ENCODE peak calls at places on chromosomes 16 and 17, in seven cellular contexts. O, D, N, H, V, W and L are unnamed samples. For H3K27me3, the result is how much of the 10 kb centered on the place peaks cover.

GRCh38 chr16:4693296-4693955 is at the start of gene NUDT16L1:
- DNase-seq in O (peak), V (peak), D (peak), H (peak), N (peak), W (peak), L (peak)

GRCh38 chr16:50136399-50136798 is 16.7 kb upstream of the TENT4B start:
- DNase-seq in H (no peak), W (no peak), V (no peak), O (no peak), N (no peak), D (no peak), L (no peak)

GRCh38 chr17:31740611-31741082 is 118.4 kb downstream of the COPRS start:
- DNase-seq in D (no peak), W (no peak), H (no peak), N (peak), O (no peak), V (no peak), L (no peak)

GRCh38 chr17:48641541-48642058 is 15.4 kb upstream of the HOXB9 start:
- DNase-seq in D (no peak), W (no peak), H (no peak), N (no peak), O (no peak), V (no peak), L (no peak)

GRCh38 chr16:31456988-31457360 is 2.3 kb upstream of the ARMC5 start:
- DNase-seq in D (no peak), O (no peak), N (no peak), W (no peak), H (no peak), V (no peak), L (no peak)

GRCh38 chr17:82094931-82095776 is 2.9 kb downstream of the FASN start:
- DNase-seq in O (peak), V (no peak), H (no peak), D (no peak), W (no peak), N (no peak), L (no peak)

GRCh38 chr17:14138649-14139048 is 69.3 kb downstream of the COX10 start:
- DNase-seq in W (no peak), V (no peak), D (no peak), O (no peak), H (no peak), N (no peak), L (no peak)

GRCh38 chr17:27793168-27793905 is 7.0 kb downstream of the NOS2 start:
- DNase-seq in H (no peak), D (no peak), W (peak), O (peak), V (no peak), N (no peak), L (no peak)

GRCh38 chr17:14525551-14526455 is 224.9 kb downstream of the HS3ST3B1 start:
- DNase-seq in N (no peak), V (no peak), W (no peak), H (no peak), O (no peak), D (no peak), L (no peak)

GRCh38 chr16:89522287-89522686 is 14.1 kb downstream of the SPG7 start:
- DNase-seq in V (no peak), O (no peak), W (no peak), D (no peak), H (no peak), N (no peak), L (no peak)

GRCh38 chr17:43092891-43093290 is 32.3 kb downstream of the BRCA1 start:
- DNase-seq in D (no peak), H (no peak), V (no peak), W (no peak), O (no peak), N (no peak), L (no peak)

DNA sequence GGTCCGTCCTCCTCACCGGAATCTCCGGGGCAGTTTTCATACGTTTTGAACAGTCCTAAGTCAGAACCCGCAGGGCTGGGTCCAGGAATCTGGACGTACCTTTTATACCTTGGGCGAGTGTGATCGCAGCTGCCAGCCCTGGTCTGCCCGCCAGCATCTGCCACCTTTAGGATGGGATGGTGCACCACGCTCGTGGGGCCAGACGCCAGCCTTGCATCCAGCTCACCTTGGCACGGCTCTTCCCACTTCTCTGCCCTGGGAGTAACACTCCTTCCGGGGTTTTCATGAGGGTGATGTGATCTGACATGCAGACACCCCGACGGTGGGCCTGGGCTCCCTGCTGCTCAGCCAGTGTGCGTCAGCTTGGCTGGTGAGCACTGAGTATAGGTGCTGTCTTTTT is 66.6 kb upstream of the ZNF469 start:
- DNase-seq in W (no peak), V (no peak), N (no peak), O (no peak), H (no peak), D (no peak), L (no peak)
- TF ChIP-seq CTCF in W (no peak), V (no peak), N (no peak), O (no peak), H (no peak), D (no peak), L (no peak)

GRCh38 chr16:84295203-84295850 is 649 bp downstream of the WFDC1 start:
- DNase-seq in H (no peak), O (no peak), V (no peak), D (no peak), W (no peak), N (no peak), L (no peak)
- H3K4me3 ChIP-seq in H (no peak), O (peak), V (peak), D (peak), W (peak), N (no peak), L (no peak)

DNA sequence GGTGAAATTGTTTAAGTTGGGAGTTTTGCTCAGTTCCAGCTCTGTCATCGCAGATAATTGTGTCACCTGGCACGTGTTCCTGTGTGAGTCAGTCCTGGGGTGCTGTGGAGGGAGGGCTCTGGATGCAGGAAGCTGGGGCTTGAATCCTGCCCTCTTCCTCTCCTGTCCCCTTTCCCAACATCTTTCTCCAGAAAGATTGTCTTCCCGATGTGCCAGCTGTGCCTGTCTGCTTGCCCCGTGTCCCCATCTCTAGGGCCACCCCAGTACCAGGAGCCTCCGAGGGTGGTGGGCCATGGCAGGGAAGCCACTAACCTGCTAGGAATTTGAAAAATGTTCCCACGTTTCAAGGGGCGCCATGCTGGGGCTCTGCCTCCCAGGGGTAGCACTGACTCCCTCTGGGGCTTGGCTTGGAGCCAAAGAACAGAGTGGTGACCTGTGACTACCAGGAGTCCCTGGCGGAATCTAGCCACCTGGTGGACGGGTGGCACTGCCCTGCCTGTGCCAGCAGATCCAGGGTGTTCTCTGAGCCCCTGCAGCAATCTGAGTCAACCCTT is 198.1 kb downstream of the ENGASE start:
- DNase-seq in V (no peak), D (peak), N (no peak), O (no peak), W (no peak), H (no peak), L (no peak)
- H3K27me3 ChIP-seq in V (under half), D (under half), N (under half), O (half or more), W (under half), H (under half), L (under half)

DNA sequence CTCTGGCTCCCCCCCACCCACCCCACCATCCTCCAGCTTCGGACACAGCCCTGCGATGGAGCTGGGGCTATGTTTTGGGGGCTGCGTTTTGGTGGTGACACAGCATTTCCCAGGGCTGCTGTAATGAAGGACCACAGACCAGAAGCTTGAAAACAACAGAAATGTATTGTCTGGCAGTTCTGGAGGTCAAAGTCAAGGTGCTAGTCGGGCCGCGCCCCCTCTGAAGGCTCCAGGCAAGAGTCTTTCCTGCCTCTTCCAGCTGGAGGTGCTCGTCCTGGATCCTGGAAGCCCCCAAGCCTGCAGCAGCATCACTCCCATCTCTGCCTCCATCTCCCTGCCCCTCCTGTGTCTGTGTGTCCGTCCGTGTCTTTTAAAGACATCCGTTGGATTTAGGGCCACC is 50.8 kb downstream of the TBC1D16 start:
- DNase-seq in O (no peak), V (no peak), D (no peak), N (no peak), W (no peak), H (no peak), L (no peak)
- TF ChIP-seq CTCF in O (no peak), V (no peak), D (no peak), N (no peak), W (no peak), H (no peak), L (no peak)

GRCh38 chr17:40937384-40937819 is at the start of gene KRT23:
- DNase-seq in N (no peak), D (no peak), W (no peak), O (no peak), H (no peak), V (no peak), L (no peak)
- H3K4me3 ChIP-seq in N (no peak), D (no peak), W (no peak), O (no peak), H (no peak), V (no peak), L (no peak)

GRCh38 chr16:74769791-74770190 is 4.8 kb downstream of the FA2H start:
- DNase-seq in D (no peak), N (no peak), W (no peak), H (no peak), V (no peak), O (no peak), L (no peak)
- H3K27me3 ChIP-seq in D (under half), N (under half), W (under half), H (under half), V (under half), O (half or more), L (under half)

DNA sequence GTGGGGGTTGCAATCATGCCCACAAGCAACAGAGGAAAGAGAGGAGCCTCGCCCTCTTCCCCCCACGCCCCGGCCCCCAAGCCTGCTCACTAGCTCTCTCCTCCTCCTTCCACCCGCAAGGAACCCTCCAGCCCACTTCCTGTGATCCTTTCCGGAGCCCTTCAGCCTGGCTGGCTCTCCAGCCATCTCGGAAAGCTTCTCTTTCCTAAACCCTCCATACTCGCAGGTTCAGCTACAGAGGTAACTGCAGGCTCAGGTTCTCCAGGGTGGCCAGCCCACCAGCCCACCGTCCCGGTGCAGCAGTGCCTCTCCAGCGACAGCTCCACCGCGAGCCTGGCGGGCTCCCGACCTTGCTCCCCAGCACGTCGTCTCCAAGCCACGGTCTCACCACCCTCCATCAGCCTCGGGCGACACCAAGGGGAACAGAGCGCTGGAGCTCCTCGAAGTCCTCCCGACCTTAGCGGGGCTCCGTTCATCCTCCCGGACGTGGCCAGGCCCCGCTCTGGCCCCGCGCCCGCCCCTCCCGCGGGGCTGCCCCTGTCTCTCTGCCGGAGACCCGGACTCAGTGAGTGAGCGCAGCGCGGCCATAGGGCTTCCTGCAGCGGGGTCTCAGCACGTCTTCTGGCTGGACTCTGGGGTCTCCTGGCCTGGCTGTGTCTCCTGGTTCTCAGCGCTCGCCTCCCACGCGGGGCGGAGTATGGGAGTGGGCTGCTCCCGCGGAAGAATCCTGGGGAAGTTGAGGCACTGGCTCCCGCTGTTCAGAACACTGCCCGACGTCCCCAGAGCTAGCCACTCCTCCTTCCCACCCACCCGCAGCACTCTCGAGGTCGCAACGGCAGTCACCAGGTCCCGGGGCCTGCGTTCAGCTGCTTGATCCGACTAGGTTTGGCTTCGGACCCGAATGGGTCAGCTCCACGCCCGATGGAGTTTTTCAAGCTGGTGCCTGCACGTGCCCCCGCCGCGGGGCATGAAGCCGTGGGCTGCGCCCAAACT is 12.8 kb upstream of the ODF4 start:
- DNase-seq in W (peak), V (peak), N (peak), D (no peak), O (peak), H (no peak), L (no peak)
- TF ChIP-seq CTCF in W (no peak), V (no peak), N (no peak), D (no peak), O (no peak), H (no peak), L (no peak)

GRCh38 chr17:45313419-45313771 is 3.4 kb downstream of the MAP3K14 start:
- DNase-seq in O (no peak), H (no peak), D (no peak), W (no peak), N (no peak), V (no peak), L (no peak)
- H3K4me3 ChIP-seq in O (peak), H (peak), D (peak), W (peak), N (no peak), V (no peak), L (no peak)

GRCh38 chr17:74901353-74902145 is 8.1 kb upstream of the FADS6 start:
- DNase-seq in N (no peak), V (no peak), H (no peak), D (no peak), W (no peak), O (no peak), L (no peak)
- H3K27me3 ChIP-seq in N (under half), V (under half), H (under half), D (under half), W (under half), O (half or more), L (under half)